ENCODE peak calls at places on chromosomes 4 and X, in four cellular contexts. A is GM23338, U is GM12878, O is HepG2. F is an unnamed sample. For H3K4me1, the result is how much of the 10 kb centered on the place peaks cover.

GRCh38 chrX:147533426-147533825 is 378.3 kb upstream of the FMR1 start:
- DNase-seq in A (no peak), O (no peak), U (no peak), F (no peak)

GRCh38 chrX:65866146-65866545 is 173.7 kb downstream of the VSIG4 start:
- DNase-seq in O (no peak), U (peak), A (no peak), F (no peak)

GRCh38 chr4:121428721-121429120 is 47.9 kb upstream of the QRFPR start:
- DNase-seq in O (no peak), U (no peak), A (no peak), F (no peak)

GRCh38 chr4:90357117-90357710 is 230.0 kb downstream of the CCSER1 start:
- DNase-seq in U (no peak), O (peak), A (peak), F (peak)

GRCh38 chr4:161869511-161869910 is 294.3 kb downstream of the FSTL5 start:
- DNase-seq in O (no peak), A (no peak), U (no peak), F (no peak)

GRCh38 chrX:104913348-104913747 is 307.1 kb downstream of the TEX13A start:
- DNase-seq in O (peak), U (no peak), A (peak), F (peak)

GRCh38 chr4:140103676-140104075 is 50.3 kb downstream of the MAML3 start:
- DNase-seq in A (no peak), U (peak), O (no peak), F (no peak)

GRCh38 chrX:30748337-30748960 is 95.2 kb downstream of the GK start:
- DNase-seq in A (peak), O (peak), U (no peak), F (peak)

GRCh38 chr4:145840162-145840768 is 98.4 kb downstream of the ZNF827 start:
- DNase-seq in U (peak), O (peak), A (no peak), F (peak)

GRCh38 chr4:153465583-153465921 is 608 bp upstream of the TMEM131L start:
- DNase-seq in O (peak), U (no peak), A (peak), F (peak)

GRCh38 chrX:19673334-19674040 is 158.2 kb upstream of the MAP3K15 start:
- DNase-seq in U (no peak), O (peak), A (no peak), F (no peak)

GRCh38 chr4:10703146-10703545 is 18.6 kb upstream of the CLNK start:
- DNase-seq in O (no peak), U (no peak), A (no peak), F (no peak)

GRCh38 chrX:136310411-136310810 is 9.6 kb downstream of the ADGRG4 start:
- DNase-seq in U (no peak), A (peak), O (no peak), F (peak)

GRCh38 chr4:75985116-75985515 is 5.6 kb downstream of the SDAD1 start:
- DNase-seq in A (no peak), O (no peak), U (no peak), F (no peak)

GRCh38 chrX:153662266-153662665 is 11.3 kb downstream of the PNCK start:
- DNase-seq in O (peak), U (no peak), A (peak), F (peak)

GRCh38 chr4:109671350-109671749 is 31.9 kb downstream of the CASP6 start:
- DNase-seq in A (no peak), U (no peak), O (no peak), F (no peak)

GRCh38 chr4:40992472-40993298 is 221.7 kb downstream of the APBB2 start:
- DNase-seq in O (no peak), U (peak), A (no peak), F (no peak)

GRCh38 chrX:48589482-48590162 is 7.7 kb upstream of the WDR13 start:
- DNase-seq in O (no peak), A (no peak), U (no peak), F (no peak)

GRCh38 chr4:23242962-23243361 is 550.2 kb downstream of the GBA3 start:
- DNase-seq in U (no peak), O (no peak), A (no peak), F (no peak)

GRCh38 chrX:72604705-72605104 is 32.1 kb upstream of the HDAC8 start:
- DNase-seq in U (no peak), A (no peak), O (no peak), F (no peak)

DNA sequence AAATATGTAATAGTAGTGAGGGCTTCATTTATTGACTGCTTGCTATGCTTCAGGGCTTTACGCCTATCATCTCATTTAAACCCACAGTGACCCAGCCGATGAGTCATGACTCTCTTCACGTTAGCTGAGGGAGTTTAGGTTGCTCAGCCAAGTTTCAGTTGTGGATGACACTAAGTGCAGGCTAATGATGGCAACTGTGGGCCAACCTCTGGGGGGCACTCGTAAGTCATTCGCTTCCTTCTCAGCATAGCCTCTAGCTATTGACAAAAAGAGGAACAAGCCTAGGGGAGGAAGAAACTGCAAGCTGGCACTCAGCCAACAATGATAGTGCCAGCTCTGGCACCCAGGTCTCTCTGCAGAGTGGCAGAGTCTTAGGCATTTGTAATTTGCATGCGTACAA is 325.0 kb downstream of the ARHGAP10 start:
- DNase-seq in A (peak), O (no peak), U (peak), F (peak)
- H3K4me1 ChIP-seq in A (under half), O (under half), U (under half), F (under half)

GRCh38 chr4:142265536-142265935 is 580.6 kb downstream of the INPP4B start:
- DNase-seq in A (no peak), O (no peak), U (no peak), F (no peak)
- H3K4me3 ChIP-seq in A (no peak), O (no peak), U (no peak), F (no peak)

DNA sequence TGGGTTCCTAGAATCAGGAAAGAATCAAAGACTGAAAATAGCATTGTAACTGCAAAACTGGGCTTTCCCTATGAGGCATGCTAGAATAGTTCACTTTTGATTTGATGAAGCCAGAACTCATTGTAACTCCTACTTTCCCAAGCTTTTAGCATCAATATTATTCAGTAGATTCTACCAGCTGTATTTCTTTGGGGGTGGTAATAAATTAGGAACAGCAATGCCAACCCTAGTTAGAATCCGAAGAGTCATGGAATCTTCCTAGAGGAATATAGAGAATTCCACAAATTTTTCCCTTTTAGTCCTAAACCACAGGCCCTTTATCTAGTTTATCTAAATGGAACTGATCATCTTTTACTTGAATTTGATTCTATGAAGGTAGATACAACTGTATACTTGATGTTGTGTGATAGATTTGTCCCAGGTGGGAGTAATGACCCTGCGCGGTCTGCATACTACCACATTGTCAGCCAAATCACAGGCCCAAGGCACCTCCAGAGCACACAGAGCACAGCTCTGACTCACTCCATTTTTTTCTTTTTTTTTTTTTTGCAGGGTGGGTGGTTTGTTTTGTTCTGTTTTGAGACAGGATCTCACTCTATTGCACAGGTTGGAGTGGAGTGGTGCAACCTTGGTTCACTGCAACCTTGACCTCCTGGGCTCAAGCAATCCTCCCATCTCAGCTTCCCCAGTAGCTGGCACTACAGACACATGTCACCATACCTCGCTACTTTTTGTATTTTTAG is 66.6 kb downstream of the EDNRA start:
- DNase-seq in A (no peak), O (peak), U (no peak), F (no peak)
- TF ChIP-seq CREB1 in A (no peak), O (no peak), U (no peak), F (no peak)

DNA sequence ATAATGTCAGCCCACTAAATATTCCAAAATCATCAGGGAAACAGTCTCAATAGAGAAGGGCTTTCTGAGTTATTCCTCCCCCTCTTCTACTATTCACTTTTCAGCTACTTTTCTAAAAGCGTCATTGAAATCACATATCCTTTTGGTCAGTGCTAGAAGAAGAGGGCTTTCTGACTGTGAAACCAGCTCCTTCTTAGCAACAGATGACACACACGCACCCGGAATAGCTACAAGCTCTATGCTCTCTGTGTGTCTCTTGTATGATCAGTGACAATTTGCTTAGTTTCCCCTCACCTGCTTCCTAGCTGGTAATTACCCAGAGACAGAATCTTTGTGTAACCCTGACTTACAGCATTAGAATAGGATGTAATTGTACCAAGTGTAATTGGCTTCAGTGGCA is 268.2 kb upstream of the SLITRK2 start:
- DNase-seq in A (no peak), U (no peak), O (no peak), F (no peak)
- H3K4me1 ChIP-seq in A (under half), U (under half), O (under half), F (under half)

GRCh38 chrX:132022863-132023116 is 312 bp upstream of the STK26 start:
- DNase-seq in A (no peak), U (no peak), O (no peak), F (no peak)
- H3K4me3 ChIP-seq in A (peak), U (peak), O (peak), F (peak)

GRCh38 chr4:149897784-149898183 is 82.1 kb upstream of the IQCM start:
- DNase-seq in U (no peak), A (peak), O (no peak), F (peak)
- TF ChIP-seq CREB1 in U (no peak), A (no peak), O (no peak), F (no peak)

DNA sequence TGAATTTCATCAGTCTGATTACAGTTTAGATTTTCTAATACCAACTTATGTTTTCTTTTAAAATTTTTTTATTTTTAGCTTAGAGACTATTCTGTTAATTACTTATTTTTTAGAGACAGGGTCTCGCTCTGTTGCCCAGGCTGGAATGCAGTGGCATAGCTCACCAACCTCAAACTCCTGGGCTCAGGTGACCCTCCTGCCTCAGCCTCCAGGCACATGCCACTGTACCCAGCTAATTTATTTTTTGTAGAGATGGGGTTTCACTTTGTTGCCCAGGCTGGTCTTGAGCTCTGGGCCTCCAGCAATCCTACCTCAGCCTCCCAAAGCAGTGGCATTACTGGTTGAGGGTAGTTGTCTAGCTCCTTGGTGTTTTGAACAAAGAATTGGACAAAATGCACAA is 102.0 kb downstream of the KLHL8 start:
- DNase-seq in U (no peak), O (no peak), A (no peak), F (no peak)
- H3K4me1 ChIP-seq in U (under half), O (under half), A (under half), F (under half)

F was measured in K562.